ENCODE peak calls at places on chromosomes 11 and 22, in five cellular contexts. F is left lung, U is Calu3, Y is pancreas, V is lower lobe of right lung. S is an unnamed sample.

GRCh38 chr11:126790550-126790981 is 210.0 kb downstream of the KIRREL3 start:
- DNase-seq in V (no peak), F (no peak), Y (no peak), U (no peak), S (no peak)

GRCh38 chr22:20026996-20027601 is 6.2 kb downstream of the TANGO2 start:
- DNase-seq in V (no peak), F (no peak), Y (no peak), U (no peak), S (peak)

GRCh38 chr11:124402326-124402922 is 3.6 kb upstream of the OR8B3 start:
- DNase-seq in F (peak), V (peak), U (peak), Y (peak), S (no peak)

GRCh38 chr11:45904309-45904915 is 2.7 kb downstream of the FREY1 start:
- DNase-seq in V (no peak), U (no peak), Y (peak), F (no peak), S (no peak)

GRCh38 chr11:36033082-36033751 is 89.4 kb downstream of the LDLRAD3 start:
- DNase-seq in U (no peak), V (no peak), Y (no peak), F (no peak), S (no peak)

GRCh38 chr22:42773161-42773560 is 52.5 kb upstream of the A4GALT start:
- DNase-seq in F (no peak), V (no peak), U (no peak), Y (no peak), S (no peak)

GRCh38 chr11:2691355-2691761 is 8.4 kb downstream of the KCNQ1OT1 start:
- DNase-seq in U (no peak), Y (no peak), F (peak), V (no peak), S (peak)

GRCh38 chr11:9562716-9563115 is 10.8 kb upstream of the WEE1 start:
- DNase-seq in U (no peak), Y (no peak), V (no peak), F (no peak), S (no peak)

GRCh38 chr22:28773461-28773867 is 969 bp downstream of the CCDC117 start:
- DNase-seq in U (no peak), F (no peak), Y (no peak), V (no peak), S (no peak)

GRCh38 chr11:120819003-120819402 is 204.9 kb upstream of the TBCEL start:
- DNase-seq in V (no peak), U (no peak), Y (no peak), F (no peak), S (no peak)

GRCh38 chr11:19013181-19013857 is 47.2 kb downstream of the MRGPRX2 start:
- DNase-seq in V (no peak), U (peak), Y (no peak), F (no peak), S (no peak)

GRCh38 chr11:67345247-67345948 is 7.9 kb downstream of the POLD4 start:
- DNase-seq in V (no peak), U (peak), F (no peak), Y (no peak), S (no peak)

GRCh38 chr11:67349036-67349435 is 4.3 kb downstream of the POLD4 start:
- DNase-seq in F (no peak), U (no peak), V (no peak), Y (no peak), S (no peak)

GRCh38 chr11:67347964-67348749 is 5.2 kb downstream of the POLD4 start:
- DNase-seq in F (no peak), Y (no peak), U (no peak), V (no peak), S (no peak)

GRCh38 chr11:67344264-67344663 is 9.1 kb downstream of the POLD4 start:
- DNase-seq in F (no peak), Y (no peak), U (no peak), V (no peak), S (no peak)

DNA sequence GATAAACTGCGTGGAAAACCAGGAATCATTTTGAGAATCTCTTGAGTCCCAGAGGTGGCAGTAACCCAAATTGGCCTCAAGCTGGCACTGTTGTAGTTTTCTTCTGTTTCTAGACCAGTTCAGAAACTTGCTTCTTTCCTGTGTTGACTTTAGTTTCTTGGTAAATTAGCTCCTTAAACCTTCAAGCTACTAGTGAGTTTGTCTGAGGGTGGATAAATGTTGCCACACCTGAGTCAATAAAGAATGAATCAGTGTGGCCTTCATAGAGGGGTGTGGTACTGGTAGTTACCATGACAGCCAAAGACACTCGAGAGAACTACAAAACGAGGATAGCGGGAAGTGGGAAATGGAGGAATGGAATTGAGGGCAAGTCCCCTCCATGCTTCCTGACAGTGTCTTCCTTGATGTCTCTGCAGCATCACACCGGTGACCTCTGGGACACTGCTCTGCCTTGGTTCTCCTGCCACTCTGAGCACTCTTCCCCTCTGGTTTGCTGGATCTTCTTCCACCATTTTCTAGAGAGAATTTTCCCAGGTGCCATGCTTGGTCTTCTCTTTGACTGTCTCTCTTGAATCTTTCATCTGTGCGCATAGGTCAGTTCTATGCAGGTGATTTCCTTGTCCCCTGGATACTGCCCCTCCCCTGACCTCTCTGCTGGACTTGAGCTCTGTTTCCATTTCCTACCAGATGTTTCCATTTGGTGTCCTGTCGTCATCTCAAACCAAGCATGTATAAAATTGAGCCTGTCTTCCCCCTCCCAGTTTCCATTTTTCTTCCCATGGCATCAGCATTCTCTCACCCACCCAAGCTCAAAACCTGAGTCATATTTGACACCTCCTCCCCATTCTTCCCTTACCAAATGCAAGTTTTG is 7.2 kb downstream of the POLD4 start:
- DNase-seq in U (peak), F (no peak), V (no peak), Y (peak), S (no peak)
- TF ChIP-seq CTCF in U (peak), F (peak), V (peak), Y (peak), S (peak)

GRCh38 chr11:70415642-70416395 is 17.5 kb downstream of the CTTN start:
- DNase-seq in U (no peak), V (no peak), F (no peak), Y (no peak), S (peak)

GRCh38 chr11:70416881-70417280 is 18.6 kb downstream of the CTTN start:
- DNase-seq in V (no peak), F (no peak), Y (no peak), U (no peak), S (peak)

GRCh38 chr11:70413151-70413550 is 14.8 kb downstream of the CTTN start:
- DNase-seq in U (no peak), V (no peak), F (no peak), Y (no peak), S (peak)

GRCh38 chr11:70414341-70415100 is 16.2 kb downstream of the CTTN start:
- DNase-seq in F (no peak), Y (no peak), U (no peak), V (no peak), S (peak)

GRCh38 chr11:70415176-70415575 is 16.8 kb downstream of the CTTN start:
- DNase-seq in F (no peak), Y (no peak), U (no peak), V (no peak), S (no peak)
- TF ChIP-seq CTCF in F (no peak), Y (no peak), U (no peak), V (no peak), S (peak)

DNA sequence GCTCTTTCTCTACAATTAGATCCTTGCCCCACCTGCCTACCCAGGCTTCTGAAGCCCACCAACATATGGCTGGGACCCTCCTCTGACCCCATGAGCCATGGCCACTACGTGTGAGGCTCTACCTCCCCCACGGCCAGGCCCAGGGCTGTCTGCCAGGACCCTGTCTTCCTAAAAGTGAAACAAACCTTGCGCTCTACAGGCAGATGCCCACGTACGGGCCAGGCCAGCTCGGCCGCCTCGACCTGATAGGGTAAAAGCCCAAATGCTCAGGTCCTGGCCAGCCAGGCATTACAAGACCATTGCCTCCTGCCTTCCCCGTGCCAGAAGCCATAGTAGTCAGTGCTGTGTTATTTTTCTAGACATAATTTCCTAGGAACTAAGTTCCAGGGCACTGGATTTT is 1496.4 kb downstream of the BRD1 start:
- DNase-seq in U (no peak), Y (no peak), F (no peak), V (peak), S (no peak)
- TF ChIP-seq CTCF in U (no peak), Y (no peak), F (no peak), V (no peak), S (no peak)

GRCh38 chr22:31707519-31707918 is 42.4 kb downstream of the PRR14L start:
- DNase-seq in F (no peak), Y (no peak), V (no peak), U (no peak), S (no peak)
- TF ChIP-seq CTCF in F (no peak), Y (no peak), V (no peak), U (no peak), S (no peak)

GRCh38 chr11:128469220-128469619 is 118.1 kb downstream of the ETS1 start:
- DNase-seq in F (no peak), V (no peak), Y (no peak), U (no peak), S (no peak)
- TF ChIP-seq CTCF in F (no peak), V (no peak), Y (no peak), U (no peak), S (no peak)

GRCh38 chr11:65476632-65477270 is 22.1 kb upstream of the MALAT1 start:
- DNase-seq in Y (no peak), F (no peak), V (no peak), U (no peak), S (peak)

GRCh38 chr11:65482306-65482850 is 16.5 kb upstream of the MALAT1 start:
- DNase-seq in V (no peak), F (no peak), U (no peak), Y (no peak), S (no peak)

GRCh38 chr11:65478411-65479183 is 20.2 kb upstream of the MALAT1 start:
- DNase-seq in F (no peak), U (no peak), V (peak), Y (peak), S (peak)

GRCh38 chr11:65477271-65478029 is 21.4 kb upstream of the MALAT1 start:
- DNase-seq in U (peak), F (peak), V (peak), Y (peak), S (peak)

GRCh38 chr11:65479184-65480145 is 19.4 kb upstream of the MALAT1 start:
- DNase-seq in F (no peak), U (no peak), Y (peak), V (no peak), S (peak)
- TF ChIP-seq CTCF in F (peak), U (no peak), Y (no peak), V (peak), S (peak)

GRCh38 chr11:106608677-106609076 is 409.6 kb downstream of the GUCY1A2 start:
- DNase-seq in V (no peak), F (no peak), U (no peak), Y (no peak), S (no peak)

GRCh38 chr11:106601637-106602297 is 416.5 kb downstream of the GUCY1A2 start:
- DNase-seq in Y (no peak), U (no peak), F (no peak), V (no peak), S (no peak)

DNA sequence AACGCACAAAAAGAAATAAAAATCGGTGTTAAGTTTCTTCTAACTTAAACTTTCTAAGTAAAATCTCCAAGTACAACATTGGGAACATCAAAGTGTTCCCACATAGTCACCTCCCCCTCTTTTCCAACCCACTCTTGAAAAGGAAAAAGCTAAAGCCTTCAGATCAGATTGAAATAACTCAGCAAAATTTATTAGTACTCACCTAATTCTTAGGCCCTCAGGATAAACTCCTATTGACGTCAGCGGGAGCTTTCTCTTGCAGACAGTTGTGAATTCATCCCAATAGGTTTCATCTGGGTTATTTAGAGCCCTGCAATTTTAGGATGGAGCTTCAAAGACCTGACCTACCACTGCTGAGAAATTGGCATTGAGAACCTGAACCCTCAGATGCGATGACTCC is 414.3 kb downstream of the GUCY1A2 start:
- DNase-seq in U (no peak), Y (no peak), F (no peak), V (no peak), S (no peak)
- TF ChIP-seq CTCF in U (no peak), Y (no peak), F (no peak), V (no peak), S (no peak)